ENCODE peak calls at places on chromosomes 3 and 15, in seven cellular contexts. L is GM12865, Y is WTC11, U is AG09319, B is A549, A is brain microvascular endothelial cell, H is mesothelial cell of epicardium. F is an unnamed sample.

GRCh38 chr3:143826296-143826695 is 22.0 kb downstream of the SLC9A9 start:
- DNase-seq in H (no peak), L (no peak), U (no peak), Y (no peak), B (no peak), A (no peak), F (no peak)

GRCh38 chr3:46006646-46007045 is 11.0 kb upstream of the FYCO1 start:
- DNase-seq in U (no peak), A (no peak), L (no peak), Y (no peak), H (no peak), B (no peak), F (no peak)

GRCh38 chr15:65957451-65957850 is 88.2 kb downstream of the RAB11A start:
- DNase-seq in Y (no peak), B (no peak), L (no peak), A (no peak), U (no peak), H (no peak), F (no peak)

GRCh38 chr15:27017168-27017809 is 46.3 kb downstream of the GABRG3 start:
- DNase-seq in L (peak; percentile 24), U (peak; percentile 19), H (no peak), B (peak; percentile 87), A (peak; percentile 16), Y (peak; percentile 91), F (peak; percentile 27)

GRCh38 chr3:100857863-100858262 is 135.4 kb downstream of the ABI3BP start:
- DNase-seq in B (no peak), A (no peak), H (no peak), U (no peak), L (no peak), Y (no peak), F (no peak)

GRCh38 chr3:126124148-126124868 is 40.4 kb upstream of the SLC41A3 start:
- DNase-seq in A (no peak), Y (peak; percentile 49), U (no peak), L (no peak), H (no peak), B (no peak), F (no peak)

GRCh38 chr15:74651251-74651741 is 35.7 kb downstream of the CLK3 start:
- DNase-seq in U (no peak), Y (no peak), H (no peak), A (no peak), B (no peak), L (no peak), F (no peak)

GRCh38 chr3:107271787-107272387 is 105.4 kb upstream of the CCDC54 start:
- DNase-seq in Y (no peak), H (no peak), A (no peak), U (peak; percentile 18), L (peak; percentile 29), B (peak; percentile 21), F (peak; percentile 2)

GRCh38 chr3:190323241-190323617 is 983 bp upstream of the CLDN1 start:
- DNase-seq in Y (no peak), H (no peak), U (no peak), L (no peak), A (no peak), B (no peak), F (no peak)

GRCh38 chr15:92817339-92817886 is 82.7 kb upstream of the CHD2 start:
- DNase-seq in L (peak; percentile 38), A (no peak), H (no peak), B (no peak), Y (no peak), U (no peak), F (no peak)

GRCh38 chr3:46846624-46847542 is 16.4 kb downstream of the MYL3 start:
- DNase-seq in B (no peak), U (no peak), H (no peak), L (no peak), A (no peak), Y (no peak), F (no peak)

GRCh38 chr3:77041756-77042155 is 1.9 kb downstream of the ROBO2 start:
- DNase-seq in B (no peak), H (no peak), Y (no peak), L (no peak), A (no peak), U (no peak), F (no peak)

GRCh38 chr15:40438712-40439111 is 2.0 kb upstream of the BAHD1 start:
- DNase-seq in B (no peak), L (no peak), H (no peak), U (no peak), Y (no peak), A (no peak), F (no peak)

GRCh38 chr3:146020969-146021368 is 140.0 kb downstream of the PLOD2 start:
- DNase-seq in A (no peak), B (no peak), H (no peak), L (no peak), Y (no peak), U (no peak), F (no peak)
- TF ChIP-seq CTCF in A (peak; percentile 25), B (no peak), H (no peak), L (no peak), Y (no peak), U (no peak), F (no peak)

GRCh38 chr15:45662375-45662774 is 27.5 kb downstream of the SQOR start:
- DNase-seq in U (no peak), A (no peak), H (no peak), B (no peak), Y (peak; percentile 60), L (no peak), F (no peak)
- TF ChIP-seq CTCF in U (no peak), A (no peak), H (no peak), B (no peak), Y (peak; percentile 27), L (no peak), F (no peak)

GRCh38 chr3:196867507-196868296 is at the start of gene SENP5:
- DNase-seq in H (peak; percentile 87), B (peak; percentile 48), U (peak; percentile 63), Y (peak; percentile 87), L (peak; percentile 94), A (peak; percentile 83), F (peak; percentile 48)
- TF ChIP-seq CTCF in H (no peak), B (peak; percentile 12), U (no peak), Y (no peak), L (no peak), A (no peak), F (no peak)

DNA sequence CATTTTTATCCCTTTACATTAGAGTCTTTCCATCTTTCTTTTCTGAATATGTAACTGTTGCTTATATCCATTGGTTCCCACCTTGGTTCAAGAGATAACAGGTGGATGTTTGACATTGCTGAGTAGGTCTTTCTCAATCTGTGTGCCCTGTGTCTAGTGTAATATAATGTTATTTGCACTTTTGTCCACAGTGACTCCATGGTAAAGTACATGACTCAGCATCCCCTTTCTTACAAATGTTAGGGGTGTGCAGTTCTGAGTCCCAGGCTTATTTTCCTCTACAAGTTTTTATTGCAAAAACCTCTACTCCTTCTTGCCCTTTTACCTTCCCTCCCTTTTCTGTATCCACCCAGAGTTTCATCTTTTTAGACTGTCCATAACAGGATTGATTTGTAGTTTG is 116.5 kb downstream of the RSRC1 start:
- DNase-seq in U (no peak), Y (no peak), A (no peak), B (no peak), L (no peak), H (no peak), F (no peak)
- TF ChIP-seq CTCF in U (no peak), Y (no peak), A (no peak), B (no peak), L (no peak), H (no peak), F (no peak)